ENCODE peak calls at places on chromosomes 13 and 19, in five cellular contexts. One of them, this sample, is unnamed.

GRCh38 chr19:1475751-1476437 is 3.1 kb downstream of the C19orf25 start:
- DNase-seq in EH: no peak
- DNase-seq in MV-4-11: no peak
- DNase-seq in BE2C: no peak
- DNase-seq in heart left ventricle: peak
- DNase-seq in this sample: no peak

GRCh38 chr13:104204177-104204576 is 1138.0 kb upstream of the SLC10A2 start:
- DNase-seq in EH: no peak
- DNase-seq in MV-4-11: no peak
- DNase-seq in BE2C: no peak
- DNase-seq in heart left ventricle: no peak
- DNase-seq in this sample: no peak

GRCh38 chr19:44367024-44367423 is 10.5 kb upstream of the ZNF112 start:
- DNase-seq in EH: peak
- DNase-seq in MV-4-11: no peak
- DNase-seq in BE2C: peak
- DNase-seq in heart left ventricle: no peak
- DNase-seq in this sample: no peak

GRCh38 chr13:59730026-59730425 is 433.7 kb downstream of the DIAPH3 start:
- DNase-seq in EH: no peak
- DNase-seq in MV-4-11: no peak
- DNase-seq in BE2C: peak
- DNase-seq in heart left ventricle: no peak
- DNase-seq in this sample: no peak

GRCh38 chr13:107864543-107865460 is 350.5 kb downstream of the LIG4 start:
- DNase-seq in EH: peak
- DNase-seq in MV-4-11: peak
- DNase-seq in BE2C: no peak
- DNase-seq in heart left ventricle: no peak
- DNase-seq in this sample: peak

GRCh38 chr13:36030670-36031331 is 100.4 kb downstream of the DCLK1 start:
- DNase-seq in EH: peak
- DNase-seq in MV-4-11: no peak
- DNase-seq in BE2C: peak
- DNase-seq in heart left ventricle: no peak
- DNase-seq in this sample: no peak

GRCh38 chr19:21586341-21587116 is 81.1 kb downstream of the ZNF429 start:
- DNase-seq in EH: no peak
- DNase-seq in MV-4-11: no peak
- DNase-seq in BE2C: no peak
- DNase-seq in heart left ventricle: peak
- DNase-seq in this sample: no peak

GRCh38 chr19:12939292-12939606 is 840 bp downstream of the CALR start:
- DNase-seq in EH: peak
- DNase-seq in MV-4-11: no peak
- DNase-seq in BE2C: no peak
- DNase-seq in heart left ventricle: no peak
- DNase-seq in this sample: no peak

GRCh38 chr13:21674271-21675009 is 3.6 kb downstream of the FGF9 start:
- DNase-seq in EH: no peak
- DNase-seq in MV-4-11: no peak
- DNase-seq in BE2C: no peak
- DNase-seq in heart left ventricle: no peak
- DNase-seq in this sample: peak

GRCh38 chr13:21813844-21814243 is 143.0 kb downstream of the FGF9 start:
- DNase-seq in EH: no peak
- DNase-seq in MV-4-11: no peak
- DNase-seq in BE2C: no peak
- DNase-seq in heart left ventricle: no peak
- DNase-seq in this sample: no peak

GRCh38 chr13:94559201-94559795 is 36.7 kb downstream of the TGDS start:
- DNase-seq in EH: no peak
- DNase-seq in MV-4-11: no peak
- DNase-seq in BE2C: no peak
- DNase-seq in heart left ventricle: no peak
- DNase-seq in this sample: no peak

GRCh38 chr19:46180701-46181385 is 32.8 kb downstream of the IGFL2 start:
- DNase-seq in EH: peak
- DNase-seq in MV-4-11: no peak
- DNase-seq in BE2C: no peak
- DNase-seq in heart left ventricle: no peak
- DNase-seq in this sample: peak

GRCh38 chr19:584240-585001 is 5.3 kb upstream of the HCN2 start:
- DNase-seq in EH: peak
- DNase-seq in MV-4-11: peak
- DNase-seq in BE2C: peak
- DNase-seq in heart left ventricle: peak
- DNase-seq in this sample: no peak

GRCh38 chr19:29044037-29044436 is 168.9 kb downstream of the UQCRFS1 start:
- DNase-seq in EH: no peak
- DNase-seq in MV-4-11: no peak
- DNase-seq in BE2C: no peak
- DNase-seq in heart left ventricle: no peak
- DNase-seq in this sample: no peak

GRCh38 chr13:53822136-53822535 is 793.5 kb downstream of the OLFM4 start:
- DNase-seq in EH: no peak
- DNase-seq in MV-4-11: no peak
- DNase-seq in BE2C: no peak
- DNase-seq in heart left ventricle: no peak
- DNase-seq in this sample: no peak

GRCh38 chr19:35732540-35733179 is 9.6 kb downstream of the IGFLR1 start:
- DNase-seq in EH: no peak
- DNase-seq in MV-4-11: no peak
- DNase-seq in BE2C: no peak
- DNase-seq in heart left ventricle: no peak
- DNase-seq in this sample: no peak

GRCh38 chr19:46515879-46516350 is 20.2 kb upstream of the PNMA8B start:
- DNase-seq in EH: peak
- DNase-seq in MV-4-11: peak
- DNase-seq in BE2C: no peak
- DNase-seq in heart left ventricle: no peak
- DNase-seq in this sample: peak

GRCh38 chr19:33948651-33949335 is 152.1 kb downstream of the KCTD15 start:
- DNase-seq in EH: no peak
- DNase-seq in MV-4-11: no peak
- DNase-seq in BE2C: no peak
- DNase-seq in heart left ventricle: no peak
- DNase-seq in this sample: no peak

GRCh38 chr19:8251025-8251472 is 41.9 kb downstream of the CERS4 start:
- DNase-seq in EH: no peak
- DNase-seq in MV-4-11: no peak
- DNase-seq in BE2C: no peak
- DNase-seq in heart left ventricle: peak
- DNase-seq in this sample: no peak

GRCh38 chr19:11587973-11588631 is 9.2 kb upstream of the ZNF627 start:
- DNase-seq in EH: no peak
- DNase-seq in MV-4-11: no peak
- DNase-seq in BE2C: no peak
- DNase-seq in heart left ventricle: no peak
- DNase-seq in this sample: no peak

GRCh38 chr13:25267715-25268114 is 19.6 kb downstream of the MTMR6 start:
- DNase-seq in EH: peak
- DNase-seq in MV-4-11: peak
- DNase-seq in BE2C: no peak
- DNase-seq in heart left ventricle: no peak
- DNase-seq in this sample: no peak

GRCh38 chr13:51047434-51048165 is 63.5 kb downstream of the C13orf42 start:
- DNase-seq in EH: no peak
- DNase-seq in MV-4-11: peak
- DNase-seq in BE2C: no peak
- DNase-seq in heart left ventricle: no peak
- DNase-seq in this sample: no peak

GRCh38 chr13:28273919-28274318 is 135.6 kb downstream of the PAN3 start:
- DNase-seq in EH: peak
- DNase-seq in MV-4-11: peak
- DNase-seq in BE2C: peak
- DNase-seq in heart left ventricle: no peak
- DNase-seq in this sample: no peak

GRCh38 chr13:112752711-112753541 is 63.1 kb downstream of the ATP11A start:
- DNase-seq in EH: no peak
- DNase-seq in MV-4-11: no peak
- DNase-seq in BE2C: no peak
- DNase-seq in heart left ventricle: no peak
- DNase-seq in this sample: no peak

GRCh38 chr13:94228781-94229180 is 250.7 kb downstream of the DCT start:
- DNase-seq in EH: peak
- DNase-seq in MV-4-11: no peak
- DNase-seq in BE2C: no peak
- DNase-seq in heart left ventricle: no peak
- DNase-seq in this sample: no peak

GRCh38 chr19:47446534-47447469 is 24.9 kb downstream of the SLC8A2 start:
- DNase-seq in EH: peak
- DNase-seq in MV-4-11: peak
- DNase-seq in BE2C: peak
- DNase-seq in heart left ventricle: peak
- DNase-seq in this sample: no peak

GRCh38 chr13:60318186-60318585 is 78.8 kb upstream of the TDRD3 start:
- DNase-seq in EH: no peak
- DNase-seq in MV-4-11: no peak
- DNase-seq in BE2C: no peak
- DNase-seq in heart left ventricle: no peak
- DNase-seq in this sample: no peak

GRCh38 chr19:6470173-6470572 is 6.1 kb downstream of the CRB3 start:
- DNase-seq in EH: no peak
- DNase-seq in MV-4-11: no peak
- DNase-seq in BE2C: no peak
- DNase-seq in heart left ventricle: no peak
- DNase-seq in this sample: no peak

GRCh38 chr19:19064098-19064722 is 416 bp downstream of the SLC25A42 start:
- DNase-seq in EH: no peak
- DNase-seq in MV-4-11: no peak
- DNase-seq in BE2C: no peak
- DNase-seq in heart left ventricle: peak
- DNase-seq in this sample: no peak

GRCh38 chr13:51714663-51715168 is 89.2 kb downstream of the DHRS12 start:
- DNase-seq in EH: peak
- DNase-seq in MV-4-11: peak
- DNase-seq in BE2C: no peak
- DNase-seq in heart left ventricle: no peak
- DNase-seq in this sample: no peak

GRCh38 chr13:49711218-49711863 is 20.1 kb upstream of the EBPL start:
- DNase-seq in EH: peak
- DNase-seq in MV-4-11: no peak
- DNase-seq in BE2C: no peak
- DNase-seq in heart left ventricle: no peak
- DNase-seq in this sample: no peak

GRCh38 chr13:34172048-34172447 is 354.1 kb downstream of the RFC3 start:
- DNase-seq in EH: peak
- DNase-seq in MV-4-11: no peak
- DNase-seq in BE2C: no peak
- DNase-seq in heart left ventricle: no peak
- DNase-seq in this sample: no peak

This sample was measured in LoVo.